ENCODE peak calls at places on chromosomes 3 and 15, in eight cellular contexts. U is uterus, X is BE2C, Y is GM04503, V is naive B cell, G is NCI-H1436, H is hypothalamus, J is NCI-H187. M is an unnamed sample.

GRCh38 chr3:9770276-9770812 is 597 bp upstream of the CAMK1 start:
- DNase-seq in X (no peak), J (no peak), G (no peak), H (peak; percentile 28), V (no peak), U (peak; percentile 97), Y (no peak), M (peak; percentile 97)

GRCh38 chr15:51825701-51826100 is 3.8 kb upstream of the TMOD3 start:
- DNase-seq in Y (no peak), J (no peak), U (no peak), X (no peak), H (no peak), V (no peak), G (no peak), M (no peak)

GRCh38 chr3:95172549-95172948 is 1109.7 kb downstream of the NSUN3 start:
- DNase-seq in G (peak; percentile 1), V (no peak), H (no peak), Y (no peak), J (no peak), U (no peak), X (no peak), M (no peak)

GRCh38 chr3:44932271-44932670 is 43.7 kb downstream of the ZDHHC3 start:
- DNase-seq in X (no peak), G (no peak), H (no peak), Y (no peak), U (no peak), J (no peak), V (no peak), M (no peak)

GRCh38 chr3:37991823-37992222 is 1.2 kb downstream of the VILL start:
- DNase-seq in X (no peak), Y (no peak), H (no peak), J (no peak), U (no peak), V (no peak), G (no peak), M (peak; percentile 52)

GRCh38 chr15:38283010-38283409 is 30.4 kb downstream of the SPRED1 start:
- DNase-seq in V (no peak), J (no peak), X (no peak), Y (no peak), U (no peak), H (no peak), G (no peak), M (no peak)

GRCh38 chr3:8663177-8664061 is 18.8 kb upstream of the SSUH2 start:
- DNase-seq in G (peak; percentile 3), H (no peak), V (peak; percentile 12), Y (peak; percentile 23), X (peak; percentile 49), U (no peak), J (peak; percentile 19), M (no peak)

GRCh38 chr3:104696470-104696869 is 670.2 kb upstream of the ALCAM start:
- DNase-seq in Y (no peak), U (no peak), H (no peak), J (no peak), X (no peak), V (no peak), G (no peak), M (no peak)

GRCh38 chr3:70824785-70825184 is 512.3 kb upstream of the MDFIC2 start:
- DNase-seq in G (no peak), J (no peak), H (no peak), U (no peak), V (no peak), X (no peak), Y (no peak), M (no peak)